ENCODE peak calls at places on chromosomes 6 and 20, in eight cellular contexts. G is ovary, L is GM23248, D is fibroblast of pulmonary artery, C is DND-41, P is fibroblast of lung, V is uterus, Y is AG04450. I is an unnamed sample.

GRCh38 chr6:31328355-31328960 is 28.5 kb downstream of the HLA-B start:
- DNase-seq in G (no peak), L (no peak), D (no peak), C (no peak), P (no peak), V (no peak), Y (no peak), I (no peak)

GRCh38 chr6:35072051-35072697 is 69.0 kb downstream of the TCP11 start:
- DNase-seq in G (no peak), L (no peak), D (no peak), C (no peak), P (no peak), V (no peak), Y (no peak), I (no peak)

GRCh38 chr6:3732345-3733141 is 19.0 kb downstream of the PXDC1 start:
- DNase-seq in G (peak), L (peak), D (peak), C (peak), P (peak), V (peak), Y (peak), I (peak)

GRCh38 chr6:113876654-113877053 is 19.5 kb downstream of the MARCKS start:
- DNase-seq in G (no peak), L (no peak), D (no peak), C (no peak), P (no peak), V (no peak), Y (no peak), I (no peak)

GRCh38 chr6:169157474-169158181 is 96.0 kb downstream of the THBS2 start:
- DNase-seq in G (peak), L (no peak), D (no peak), C (no peak), P (no peak), V (no peak), Y (no peak), I (no peak)

GRCh38 chr20:63519765-63520593 is 586 bp upstream of the PPDPF start:
- DNase-seq in G (peak), L (peak), D (peak), C (peak), P (peak), V (peak), Y (no peak), I (peak)

GRCh38 chr6:10981409-10981808 is 62.7 kb downstream of the ELOVL2 start:
- DNase-seq in G (no peak), L (no peak), D (no peak), C (no peak), P (no peak), V (no peak), Y (no peak), I (no peak)

GRCh38 chr6:29964904-29965872 is 22.9 kb downstream of the HLA-A start:
- DNase-seq in G (peak), L (peak), D (peak), C (peak), P (peak), V (peak), Y (peak), I (no peak)

GRCh38 chr6:62612526-62612925 is 326.5 kb upstream of the KHDRBS2 start:
- DNase-seq in G (no peak), L (no peak), D (no peak), C (no peak), P (no peak), V (no peak), Y (no peak), I (no peak)

GRCh38 chr20:38810926-38811325 is 5.4 kb downstream of the PPP1R16B start:
- DNase-seq in G (no peak), L (no peak), D (no peak), C (no peak), P (no peak), V (no peak), Y (no peak), I (no peak)
- H3K4me3 ChIP-seq in G (no peak), L (no peak), D (no peak), C (no peak), P (no peak), V (no peak), Y (no peak), I (no peak)

GRCh38 chr20:15703171-15703911 is 869.9 kb downstream of the KIF16B start:
- DNase-seq in G (no peak), L (peak), D (peak), C (no peak), P (peak), V (no peak), Y (no peak), I (no peak)
- H3K4me3 ChIP-seq in G (no peak), L (no peak), D (no peak), C (no peak), P (no peak), V (no peak), Y (no peak), I (no peak)

GRCh38 chr6:36843169-36843568 is 3.9 kb upstream of the CPNE5 start:
- DNase-seq in G (no peak), L (no peak), D (no peak), C (no peak), P (no peak), V (no peak), Y (no peak), I (no peak)
- H3K4me3 ChIP-seq in G (no peak), L (no peak), D (no peak), C (no peak), P (no peak), V (no peak), Y (no peak), I (no peak)

GRCh38 chr20:17709361-17710293 is 9.9 kb downstream of the BANF2 start:
- DNase-seq in G (no peak), L (no peak), D (no peak), C (no peak), P (no peak), V (no peak), Y (no peak), I (no peak)
- H3K4me3 ChIP-seq in G (no peak), L (no peak), D (no peak), C (no peak), P (no peak), V (no peak), Y (no peak), I (no peak)

GRCh38 chr20:5128886-5129285 is 2.1 kb downstream of the CDS2 start:
- DNase-seq in G (no peak), L (peak), D (no peak), C (no peak), P (no peak), V (no peak), Y (no peak), I (no peak)

GRCh38 chr20:5127859-5128409 is 1.1 kb downstream of the CDS2 start:
- DNase-seq in G (no peak), L (peak), D (no peak), C (no peak), P (no peak), V (no peak), Y (no peak), I (no peak)

GRCh38 chr20:5133998-5134397 is 7.2 kb downstream of the CDS2 start:
- DNase-seq in G (no peak), L (no peak), D (no peak), C (no peak), P (no peak), V (no peak), Y (no peak), I (no peak)

GRCh38 chr20:5135363-5136012 is 8.7 kb downstream of the CDS2 start:
- DNase-seq in G (no peak), L (no peak), D (no peak), C (no peak), P (no peak), V (no peak), Y (no peak), I (no peak)

GRCh38 chr20:5131502-5131901 is 4.7 kb downstream of the CDS2 start:
- DNase-seq in G (no peak), L (no peak), D (no peak), C (no peak), P (no peak), V (no peak), Y (no peak), I (no peak)
- H3K4me3 ChIP-seq in G (no peak), L (peak), D (no peak), C (no peak), P (no peak), V (no peak), Y (no peak), I (no peak)

GRCh38 chr20:17828598-17829144 is 128.9 kb downstream of the BANF2 start:
- DNase-seq in G (no peak), L (no peak), D (no peak), C (no peak), P (no peak), V (no peak), Y (no peak), I (no peak)

GRCh38 chr20:17824676-17825224 is 125.0 kb downstream of the BANF2 start:
- DNase-seq in G (no peak), L (no peak), D (no peak), C (no peak), P (no peak), V (no peak), Y (no peak), I (no peak)

GRCh38 chr20:17827759-17828559 is 128.2 kb downstream of the BANF2 start:
- DNase-seq in G (no peak), L (no peak), D (no peak), C (no peak), P (no peak), V (no peak), Y (no peak), I (no peak)

GRCh38 chr20:17825251-17825691 is 125.5 kb downstream of the BANF2 start:
- DNase-seq in G (no peak), L (no peak), D (peak), C (no peak), P (no peak), V (no peak), Y (no peak), I (no peak)

GRCh38 chr20:17825949-17826843 is 126.4 kb downstream of the BANF2 start:
- DNase-seq in G (no peak), L (peak), D (no peak), C (no peak), P (peak), V (no peak), Y (no peak), I (no peak)
- H3K4me3 ChIP-seq in G (no peak), L (no peak), D (no peak), C (no peak), P (no peak), V (no peak), Y (no peak), I (no peak)

DNA sequence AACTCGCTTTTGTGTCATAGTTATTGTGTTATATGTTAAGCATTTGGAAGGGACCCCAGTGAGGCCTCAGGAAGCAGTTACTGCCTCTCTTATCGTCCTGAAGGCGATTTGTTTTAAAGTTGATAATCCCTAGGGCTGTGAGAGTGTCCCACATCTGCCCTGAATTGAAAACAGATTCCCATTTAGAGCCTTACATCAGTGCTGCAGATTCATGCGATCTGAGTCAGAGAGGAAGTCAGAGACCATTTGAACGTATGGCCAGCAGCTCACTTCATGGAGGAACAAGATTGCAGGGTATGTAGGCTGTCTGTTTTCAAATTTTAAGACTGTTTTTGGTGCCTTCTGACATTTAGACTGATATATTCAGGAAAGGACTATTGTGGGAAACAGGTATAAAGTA is 70.6 kb upstream of the SASH1 start:
- DNase-seq in G (no peak), L (peak), D (peak), C (no peak), P (peak), V (no peak), Y (peak), I (no peak)
- H3K4me3 ChIP-seq in G (peak), L (peak), D (peak), C (no peak), P (peak), V (no peak), Y (peak), I (no peak)